ENCODE peak calls at places on chromosomes 13 and 19, in four cellular contexts. D is IMR-90, Q is stomach, J is mucosa of descending colon. M is an unnamed sample.

GRCh38 chr13:98528663-98529064 is 48.2 kb downstream of the STK24 start:
- DNase-seq in D (peak), Q (no peak), J (no peak), M (no peak)

GRCh38 chr19:19588546-19588945 is 29.9 kb downstream of the PBX4 start:
- DNase-seq in D (peak), Q (no peak), J (no peak), M (no peak)

GRCh38 chr13:95128045-95128643 is 173.1 kb downstream of the ABCC4 start:
- DNase-seq in D (no peak), Q (peak), J (no peak), M (no peak)

GRCh38 chr19:13040232-13040915 is 45.1 kb downstream of the NFIX start:
- DNase-seq in D (no peak), Q (no peak), J (no peak), M (no peak)

GRCh38 chr13:46304546-46304945 is 82.5 kb downstream of the RUBCNL start:
- DNase-seq in D (no peak), Q (no peak), J (no peak), M (no peak)

GRCh38 chr13:110589991-110590390 is 25.4 kb upstream of the NAXD start:
- DNase-seq in D (no peak), Q (no peak), J (no peak), M (no peak)

GRCh38 chr19:18946335-18946734 is 5.3 kb upstream of the HOMER3 start:
- DNase-seq in D (no peak), Q (no peak), J (no peak), M (no peak)

GRCh38 chr19:17549088-17549740 is 6.2 kb upstream of the COLGALT1 start:
- DNase-seq in D (no peak), Q (no peak), J (no peak), M (no peak)

GRCh38 chr13:38566526-38566925 is 120.4 kb upstream of the FREM2 start:
- DNase-seq in D (no peak), Q (no peak), J (no peak), M (no peak)

GRCh38 chr19:3698386-3698950 is 1.8 kb downstream of the PIP5K1C start:
- DNase-seq in D (peak), Q (no peak), J (no peak), M (no peak)

GRCh38 chr19:40191836-40192646 is 815 bp downstream of the MAP3K10 start:
- DNase-seq in D (peak), Q (no peak), J (peak), M (peak)

GRCh38 chr13:40114305-40114896 is 458.9 kb downstream of the COG6 start:
- DNase-seq in D (no peak), Q (no peak), J (no peak), M (no peak)

GRCh38 chr13:86932935-86933334 is 738.2 kb upstream of the SLITRK5 start:
- DNase-seq in D (peak), Q (no peak), J (no peak), M (no peak)

GRCh38 chr13:108070925-108071324 is 144.4 kb downstream of the LIG4 start:
- DNase-seq in D (no peak), Q (no peak), J (no peak), M (no peak)

GRCh38 chr13:108070491-108070890 is 144.8 kb downstream of the LIG4 start:
- DNase-seq in D (no peak), Q (no peak), J (no peak), M (no peak)

GRCh38 chr13:108069521-108070210 is 145.7 kb downstream of the LIG4 start:
- DNase-seq in D (no peak), Q (no peak), J (no peak), M (no peak)
- TF ChIP-seq CTCF in D (no peak), Q (no peak), J (no peak), M (no peak)

GRCh38 chr13:51895906-51896888 is 34.4 kb downstream of the CCDC70 start:
- DNase-seq in D (peak), Q (peak), J (peak), M (peak)
- TF ChIP-seq CTCF in D (peak), Q (peak), J (peak), M (no peak)

GRCh38 chr13:27622102-27622820 is 569 bp downstream of the POLR1D start:
- DNase-seq in D (peak), Q (no peak), J (peak), M (no peak)
- TF ChIP-seq CTCF in D (peak), Q (no peak), J (no peak), M (no peak)

DNA sequence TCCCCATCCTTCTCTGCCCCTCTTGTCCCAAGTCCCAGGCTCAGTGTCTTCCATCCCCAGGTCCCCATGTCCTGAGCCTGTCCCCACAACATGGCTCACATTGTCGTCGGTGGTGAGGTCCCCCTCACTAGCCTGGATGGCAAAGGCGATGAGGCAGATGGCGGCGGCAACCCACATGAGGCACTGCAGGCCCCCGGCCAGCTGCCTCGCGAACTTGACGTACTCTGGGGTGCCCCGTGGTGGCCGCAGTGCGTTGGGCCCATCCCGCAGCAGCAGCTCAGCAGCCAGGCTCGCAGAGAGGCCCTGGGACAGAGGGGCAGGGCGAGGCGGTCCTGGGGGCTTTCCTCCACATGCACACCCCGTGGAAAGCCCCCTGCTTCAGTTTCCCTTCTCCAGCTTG is 1.1 kb downstream of the ATP4A start:
- DNase-seq in D (no peak), Q (no peak), J (no peak), M (no peak)
- TF ChIP-seq CTCF in D (no peak), Q (no peak), J (no peak), M (no peak)

DNA sequence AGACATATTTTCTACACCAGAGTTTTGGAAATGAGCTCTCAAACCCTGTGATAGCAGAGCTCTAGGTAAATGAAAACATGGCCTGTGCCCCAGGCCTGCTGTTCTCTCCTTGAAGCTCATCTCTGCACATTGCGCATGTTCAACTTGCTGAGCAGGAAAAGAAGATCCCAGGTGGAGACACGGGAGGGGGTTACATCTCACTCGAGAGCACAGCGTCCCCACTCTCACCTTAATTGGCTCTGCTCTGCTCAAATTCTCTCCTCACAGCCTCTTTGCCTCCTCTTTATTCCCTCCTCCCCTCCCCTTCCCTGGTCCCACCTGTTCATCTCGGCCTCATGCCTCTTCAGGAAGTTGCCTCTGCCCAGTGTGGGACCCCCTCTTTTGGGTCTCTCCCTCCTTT is 44.7 kb downstream of the RGCC start:
- DNase-seq in D (no peak), Q (no peak), J (no peak), M (no peak)
- TF ChIP-seq CTCF in D (no peak), Q (no peak), J (no peak), M (no peak)

GRCh38 chr13:47592256-47592655 is 408.8 kb downstream of the SUCLA2 start:
- DNase-seq in D (no peak), Q (no peak), J (no peak), M (no peak)

GRCh38 chr13:47598340-47598911 is 402.6 kb downstream of the SUCLA2 start:
- DNase-seq in D (peak), Q (no peak), J (no peak), M (no peak)

GRCh38 chr13:47594833-47595232 is 406.2 kb downstream of the SUCLA2 start:
- DNase-seq in D (peak), Q (no peak), J (no peak), M (peak)
- TF ChIP-seq CTCF in D (no peak), Q (no peak), J (no peak), M (no peak)

DNA sequence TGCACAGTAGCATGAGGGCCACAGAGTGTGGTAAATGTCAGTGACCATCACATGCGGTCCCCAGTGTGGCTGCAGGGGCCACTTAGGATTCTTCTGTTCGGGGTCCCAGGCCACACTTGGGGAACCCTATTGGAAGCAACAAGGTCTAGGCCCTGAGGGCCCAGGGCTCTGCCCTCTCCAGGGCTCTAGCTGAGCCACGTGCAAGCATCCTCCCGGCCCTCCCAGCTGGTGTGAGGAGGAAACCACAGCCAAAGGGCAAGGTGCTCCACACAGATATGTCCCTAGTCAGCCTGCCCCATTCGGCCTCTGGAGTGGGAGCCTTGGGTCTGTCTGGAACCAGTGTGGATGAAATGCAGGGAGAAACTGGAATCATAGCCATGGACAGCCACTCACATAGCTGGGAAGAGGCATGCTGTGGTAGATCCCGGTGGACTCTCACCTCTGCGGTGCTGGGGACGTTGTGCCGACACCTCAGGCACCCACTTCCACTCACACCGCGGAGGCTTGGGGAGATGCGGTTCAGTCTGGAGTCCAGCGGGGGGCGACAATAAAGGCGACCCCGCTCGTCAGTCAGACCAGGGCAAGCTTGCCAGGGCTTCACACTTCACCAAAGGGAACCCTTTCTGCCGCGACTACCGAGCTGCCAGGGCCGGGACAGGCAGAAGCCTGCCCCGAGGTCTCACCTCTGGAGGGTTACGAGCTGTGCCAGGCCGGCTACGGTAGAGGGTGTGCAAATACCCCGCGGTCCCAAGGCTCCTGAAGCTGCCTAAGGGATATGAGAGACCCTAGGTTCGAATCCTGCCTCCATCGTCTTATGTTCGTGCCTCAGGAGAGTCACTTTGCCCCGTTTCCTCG is 4.3 kb upstream of the ZNF497 start:
- DNase-seq in D (no peak), Q (no peak), J (no peak), M (no peak)
- TF ChIP-seq CTCF in D (no peak), Q (no peak), J (no peak), M (no peak)

GRCh38 chr13:89695343-89696257 is 1651.9 kb upstream of the MIR17HG start:
- DNase-seq in D (peak), Q (peak), J (peak), M (peak)
- TF ChIP-seq CTCF in D (peak), Q (peak), J (no peak), M (no peak)

DNA sequence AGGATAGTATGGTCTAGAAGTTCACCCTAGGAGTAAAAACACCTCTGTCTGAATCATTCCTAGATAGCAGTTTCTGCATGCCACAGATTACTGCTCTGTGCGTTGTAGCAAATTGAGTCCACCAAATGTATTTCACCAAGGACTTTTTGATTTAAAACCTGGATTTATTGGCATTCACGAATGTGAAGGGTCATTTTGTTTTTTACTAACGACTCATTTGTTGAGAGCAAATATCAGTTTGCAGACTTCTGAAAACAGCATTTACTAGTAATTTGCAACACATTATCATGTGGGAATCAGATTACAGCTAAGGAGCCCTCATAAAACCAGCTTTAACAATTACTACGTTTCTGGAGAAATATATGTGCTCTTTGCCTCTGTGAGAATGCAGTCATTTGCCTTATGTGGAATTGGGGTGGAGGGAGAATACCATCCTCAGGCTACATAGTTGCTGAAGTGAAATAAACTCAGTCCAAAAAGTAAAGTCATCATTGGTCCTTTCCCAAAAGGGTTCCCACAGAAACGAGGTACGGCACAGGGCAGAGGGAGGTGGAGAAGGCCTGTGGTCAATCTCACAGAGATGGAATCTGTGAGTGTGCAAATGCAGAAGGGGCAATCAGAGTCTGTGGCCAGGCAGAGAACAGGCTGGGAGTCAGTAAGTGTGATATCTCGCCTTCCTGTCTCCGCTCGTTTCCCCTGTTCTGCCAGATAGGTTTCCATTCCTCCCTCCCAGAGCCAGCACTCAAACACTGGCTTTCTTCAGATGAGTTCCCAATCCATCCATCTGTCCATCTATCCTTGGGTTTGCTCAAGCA is 63.1 kb downstream of the DLEU7 start:
- DNase-seq in D (no peak), Q (no peak), J (no peak), M (no peak)
- TF ChIP-seq CTCF in D (no peak), Q (no peak), J (no peak), M (no peak)

DNA sequence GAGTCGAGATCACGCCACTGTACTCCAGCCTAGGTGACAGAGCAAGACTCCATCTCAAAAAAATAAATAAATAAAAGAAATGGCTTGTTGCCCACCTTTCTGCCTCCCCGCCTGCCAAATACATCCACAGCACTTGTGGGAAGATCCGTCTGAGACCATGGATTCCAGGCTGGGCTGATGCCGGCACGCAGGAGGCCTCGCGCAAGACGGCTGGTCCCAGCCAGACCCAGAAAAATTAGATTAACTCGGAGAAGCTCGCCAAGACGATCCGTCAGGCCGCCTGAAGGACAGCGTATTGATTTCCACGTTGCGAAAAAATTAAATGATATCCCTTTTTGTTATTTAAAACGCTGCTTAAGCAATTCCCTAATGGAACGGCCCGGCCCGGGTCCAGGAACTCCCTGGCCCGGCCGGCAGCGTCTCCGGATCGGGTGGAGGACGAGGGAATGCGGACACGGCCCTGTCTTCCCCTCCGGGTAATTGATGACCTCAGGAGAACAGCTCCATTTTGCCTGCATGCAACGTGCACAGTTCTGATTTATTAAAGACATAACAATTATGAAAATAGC is 51.9 kb downstream of the ZNRF4 start:
- DNase-seq in D (no peak), Q (no peak), J (no peak), M (no peak)
- TF ChIP-seq CTCF in D (no peak), Q (no peak), J (no peak), M (no peak)

M was measured in Calu3.